ENCODE peak calls at places on chromosome 22, in nine cellular contexts. X, G, H, D, J, N, Y, M and S are unnamed samples.

GRCh38 chr22:36398602-36399472 is 11.1 kb upstream of the MYH9 start:
- DNase-seq in H (peak; percentile 80), G (no peak), Y (no peak), X (no peak), D (no peak), J (no peak), M (no peak), N (no peak), S (no peak)

GRCh38 chr22:37282385-37282677 is at the start of gene CYTH4:
- DNase-seq in N (peak; percentile 74), G (no peak), Y (no peak), X (peak; percentile 79), D (peak; percentile 83), H (no peak), J (no peak), M (no peak), S (peak; percentile 80)

GRCh38 chr22:46931414-46931813 is 169.0 kb downstream of the TBC1D22A start:
- DNase-seq in M (no peak), G (peak; percentile 59), N (no peak), J (no peak), H (no peak), Y (no peak), D (no peak), X (no peak), S (no peak)

GRCh38 chr22:17095538-17095937 is 10.7 kb downstream of the IL17RA start:
- DNase-seq in X (peak; percentile 15), J (no peak), H (no peak), G (no peak), Y (no peak), D (no peak), N (no peak), M (no peak), S (no peak)

GRCh38 chr22:19495562-19496323 is 16.0 kb downstream of the CDC45 start:
- DNase-seq in H (peak; percentile 26), G (peak; percentile 44), D (peak; percentile 86), Y (no peak), N (no peak), X (no peak), M (no peak), J (no peak), S (no peak)

GRCh38 chr22:19847345-19847632 is 7.4 kb downstream of the GNB1L start:
- DNase-seq in X (no peak), N (no peak), M (no peak), G (no peak), Y (no peak), J (no peak), D (no peak), H (no peak), S (no peak)

GRCh38 chr22:22789233-22789921 is 98.2 kb upstream of the IGLL5 start:
- DNase-seq in H (no peak), G (no peak), J (no peak), X (no peak), D (no peak), Y (no peak), M (no peak), N (no peak), S (no peak)

GRCh38 chr22:33889748-33890147 is 30.5 kb downstream of the LARGE1 start:
- DNase-seq in M (no peak), H (no peak), Y (no peak), G (no peak), X (no peak), D (no peak), N (no peak), J (no peak), S (no peak)

GRCh38 chr22:50056214-50056972 is 1.7 kb downstream of the TTLL8 start:
- DNase-seq in Y (no peak), X (no peak), G (peak; percentile 14), H (no peak), D (no peak), N (no peak), M (no peak), J (no peak), S (no peak)